ENCODE peak calls at places on chromosomes 2 and 18, in six cellular contexts. One of them, this sample, is unnamed.
A peak's percentile ranks its signal among the peaks of the same experiment; 100 is the strongest.

GRCh38 chr2:56299166-56299806 is 115.5 kb downstream of the CCDC85A start:
- DNase-seq in epithelial cell of esophagus: no peak
- DNase-seq in testis: no peak
- DNase-seq in Calu3: no peak
- DNase-seq in AG04450: no peak
- DNase-seq in uterus: no peak
- DNase-seq in this sample: no peak

GRCh38 chr2:229519655-229520054 is 194.7 kb downstream of the DNER start:
- DNase-seq in epithelial cell of esophagus: peak; percentile 4
- DNase-seq in testis: no peak
- DNase-seq in Calu3: no peak
- DNase-seq in AG04450: no peak
- DNase-seq in uterus: no peak
- DNase-seq in this sample: no peak

GRCh38 chr2:201411421-201411820 is 39.8 kb downstream of the TRAK2 start:
- DNase-seq in epithelial cell of esophagus: no peak
- DNase-seq in testis: no peak
- DNase-seq in Calu3: no peak
- DNase-seq in AG04450: no peak
- DNase-seq in uterus: no peak
- DNase-seq in this sample: no peak

GRCh38 chr18:11034816-11035215 is 114.6 kb downstream of the PIEZO2 start:
- DNase-seq in epithelial cell of esophagus: no peak
- DNase-seq in testis: no peak
- DNase-seq in Calu3: no peak
- DNase-seq in AG04450: no peak
- DNase-seq in uterus: no peak
- DNase-seq in this sample: no peak

GRCh38 chr2:7102831-7103230 is 185.6 kb downstream of the RNF144A start:
- DNase-seq in epithelial cell of esophagus: no peak
- DNase-seq in testis: no peak
- DNase-seq in Calu3: no peak
- DNase-seq in AG04450: no peak
- DNase-seq in uterus: no peak
- DNase-seq in this sample: no peak

GRCh38 chr2:240319855-240320560 is 115.5 kb upstream of the GPC1 start:
- DNase-seq in epithelial cell of esophagus: peak; percentile 79
- DNase-seq in testis: peak; percentile 50
- DNase-seq in Calu3: peak; percentile 24
- DNase-seq in AG04450: peak; percentile 89
- DNase-seq in uterus: no peak
- DNase-seq in this sample: no peak

GRCh38 chr2:159249955-159250723 is 36.4 kb downstream of the WDSUB1 start:
- DNase-seq in epithelial cell of esophagus: peak; percentile 94
- DNase-seq in testis: peak; percentile 59
- DNase-seq in Calu3: peak; percentile 11
- DNase-seq in AG04450: no peak
- DNase-seq in uterus: peak; percentile 49
- DNase-seq in this sample: no peak

GRCh38 chr2:229713371-229714079 is 830 bp downstream of the DNER start:
- DNase-seq in epithelial cell of esophagus: peak; percentile 16
- DNase-seq in testis: peak; percentile 51
- DNase-seq in Calu3: peak; percentile 58
- DNase-seq in AG04450: no peak
- DNase-seq in uterus: no peak
- DNase-seq in this sample: no peak

GRCh38 chr2:196479350-196479749 is 160.2 kb upstream of the CCDC150 start:
- DNase-seq in epithelial cell of esophagus: peak; percentile 60
- DNase-seq in testis: no peak
- DNase-seq in Calu3: no peak
- DNase-seq in AG04450: no peak
- DNase-seq in uterus: no peak
- DNase-seq in this sample: peak; percentile 69

GRCh38 chr2:30566675-30567074 is 119.6 kb downstream of the LCLAT1 start:
- DNase-seq in epithelial cell of esophagus: no peak
- DNase-seq in testis: no peak
- DNase-seq in Calu3: no peak
- DNase-seq in AG04450: no peak
- DNase-seq in uterus: no peak
- DNase-seq in this sample: no peak

GRCh38 chr2:48146552-48146951 is 240.3 kb upstream of the FBXO11 start:
- DNase-seq in epithelial cell of esophagus: no peak
- DNase-seq in testis: no peak
- DNase-seq in Calu3: no peak
- DNase-seq in AG04450: no peak
- DNase-seq in uterus: no peak
- DNase-seq in this sample: no peak

GRCh38 chr2:167293172-167293781 is 405.0 kb downstream of the XIRP2 start:
- DNase-seq in epithelial cell of esophagus: peak; percentile 15
- DNase-seq in testis: peak; percentile 40
- DNase-seq in Calu3: peak; percentile 14
- DNase-seq in AG04450: no peak
- DNase-seq in uterus: no peak
- DNase-seq in this sample: no peak

GRCh38 chr2:239831272-239831731 is 193.8 kb downstream of the NDUFA10 start:
- DNase-seq in epithelial cell of esophagus: no peak
- DNase-seq in testis: peak; percentile 5
- DNase-seq in Calu3: no peak
- DNase-seq in AG04450: no peak
- DNase-seq in uterus: no peak
- DNase-seq in this sample: no peak

GRCh38 chr2:24122356-24123211 is 550 bp downstream of the PFN4 start:
- DNase-seq in epithelial cell of esophagus: no peak
- DNase-seq in testis: no peak
- DNase-seq in Calu3: no peak
- DNase-seq in AG04450: no peak
- DNase-seq in uterus: no peak
- DNase-seq in this sample: no peak

GRCh38 chr2:237616373-237617304 is 10.7 kb upstream of the LRRFIP1 start:
- DNase-seq in epithelial cell of esophagus: no peak
- DNase-seq in testis: no peak
- DNase-seq in Calu3: no peak
- DNase-seq in AG04450: peak; percentile 47
- DNase-seq in uterus: no peak
- DNase-seq in this sample: peak; percentile 25

GRCh38 chr2:238914648-238915015 is 66.7 kb downstream of the TWIST2 start:
- DNase-seq in epithelial cell of esophagus: peak; percentile 73
- DNase-seq in testis: no peak
- DNase-seq in Calu3: no peak
- DNase-seq in AG04450: no peak
- DNase-seq in uterus: no peak
- DNase-seq in this sample: no peak

GRCh38 chr2:2696341-2697132 is 365.5 kb upstream of the MYT1L start:
- DNase-seq in epithelial cell of esophagus: no peak
- DNase-seq in testis: no peak
- DNase-seq in Calu3: no peak
- DNase-seq in AG04450: no peak
- DNase-seq in uterus: no peak
- DNase-seq in this sample: no peak

GRCh38 chr18:38445485-38446145 is 880.0 kb upstream of the CELF4 start:
- DNase-seq in epithelial cell of esophagus: peak; percentile 15
- DNase-seq in testis: no peak
- DNase-seq in Calu3: no peak
- DNase-seq in AG04450: no peak
- DNase-seq in uterus: no peak
- DNase-seq in this sample: no peak

GRCh38 chr18:44896817-44897216 is 216.1 kb downstream of the SETBP1 start:
- DNase-seq in epithelial cell of esophagus: no peak
- DNase-seq in testis: no peak
- DNase-seq in Calu3: no peak
- DNase-seq in AG04450: no peak
- DNase-seq in uterus: no peak
- DNase-seq in this sample: no peak

GRCh38 chr2:104758199-104758620 is 95.7 kb upstream of the POU3F3 start:
- DNase-seq in epithelial cell of esophagus: no peak
- DNase-seq in testis: no peak
- DNase-seq in Calu3: no peak
- DNase-seq in AG04450: no peak
- DNase-seq in uterus: no peak
- DNase-seq in this sample: no peak

GRCh38 chr2:236679906-236680305 is 110.3 kb downstream of the ACKR3 start:
- DNase-seq in epithelial cell of esophagus: peak; percentile 44
- DNase-seq in testis: no peak
- DNase-seq in Calu3: no peak
- DNase-seq in AG04450: no peak
- DNase-seq in uterus: no peak
- DNase-seq in this sample: peak; percentile 32

GRCh38 chr2:29114841-29115609 is at the start of gene CLIP4:
- DNase-seq in epithelial cell of esophagus: peak; percentile 56
- DNase-seq in testis: peak; percentile 71
- DNase-seq in Calu3: peak; percentile 50
- DNase-seq in AG04450: no peak
- DNase-seq in uterus: peak; percentile 40
- DNase-seq in this sample: peak; percentile 20

GRCh38 chr2:215969131-215969841 is 44.1 kb downstream of the MREG start:
- DNase-seq in epithelial cell of esophagus: no peak
- DNase-seq in testis: no peak
- DNase-seq in Calu3: no peak
- DNase-seq in AG04450: no peak
- DNase-seq in uterus: no peak
- DNase-seq in this sample: peak; percentile 16

GRCh38 chr2:145220496-145220895 is 700.6 kb upstream of the ZEB2 start:
- DNase-seq in epithelial cell of esophagus: no peak
- DNase-seq in testis: no peak
- DNase-seq in Calu3: no peak
- DNase-seq in AG04450: no peak
- DNase-seq in uterus: no peak
- DNase-seq in this sample: no peak

GRCh38 chr2:230643576-230644291 is 68.9 kb upstream of the CAB39 start:
- DNase-seq in epithelial cell of esophagus: no peak
- DNase-seq in testis: peak; percentile 31
- DNase-seq in Calu3: no peak
- DNase-seq in AG04450: no peak
- DNase-seq in uterus: no peak
- DNase-seq in this sample: no peak

GRCh38 chr2:26574900-26575560 is 66.1 kb downstream of the CIB4 start:
- DNase-seq in epithelial cell of esophagus: no peak
- DNase-seq in testis: no peak
- DNase-seq in Calu3: no peak
- DNase-seq in AG04450: no peak
- DNase-seq in uterus: no peak
- DNase-seq in this sample: no peak

GRCh38 chr2:182666674-182667320 is 49.3 kb upstream of the DNAJC10 start:
- DNase-seq in epithelial cell of esophagus: peak; percentile 39
- DNase-seq in testis: no peak
- DNase-seq in Calu3: peak; percentile 31
- DNase-seq in AG04450: no peak
- DNase-seq in uterus: no peak
- DNase-seq in this sample: no peak
- TF ChIP-seq CTCF in epithelial cell of esophagus: peak; percentile 65
- TF ChIP-seq CTCF in testis: no peak
- TF ChIP-seq CTCF in Calu3: no peak
- TF ChIP-seq CTCF in AG04450: peak; percentile 64
- TF ChIP-seq CTCF in uterus: no peak
- TF ChIP-seq CTCF in this sample: peak; percentile 48

DNA sequence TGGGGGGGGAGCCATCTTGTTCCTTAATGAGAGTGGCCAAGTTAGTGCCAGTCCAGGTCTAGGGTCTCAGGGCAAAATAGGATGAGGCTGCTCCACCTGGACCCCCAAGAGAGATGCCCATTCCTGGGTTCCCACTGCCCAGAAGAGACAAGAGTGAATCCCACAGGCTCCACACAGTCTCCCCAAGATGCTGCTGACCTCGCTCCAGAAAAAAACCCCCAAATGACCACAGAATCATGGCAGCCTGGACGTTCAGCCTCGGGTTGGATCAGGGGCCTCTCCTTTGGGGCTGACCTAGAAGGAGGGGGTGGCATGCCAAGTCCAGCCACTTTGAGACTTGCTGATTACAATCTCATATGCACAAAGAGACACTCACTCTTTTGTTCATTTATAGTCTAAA is 25.1 kb downstream of the STAT1 start:
- DNase-seq in epithelial cell of esophagus: no peak
- DNase-seq in testis: no peak
- DNase-seq in Calu3: no peak
- DNase-seq in AG04450: no peak
- DNase-seq in uterus: no peak
- DNase-seq in this sample: no peak
- TF ChIP-seq CTCF in epithelial cell of esophagus: no peak
- TF ChIP-seq CTCF in testis: no peak
- TF ChIP-seq CTCF in Calu3: no peak
- TF ChIP-seq CTCF in AG04450: no peak
- TF ChIP-seq CTCF in uterus: no peak
- TF ChIP-seq CTCF in this sample: no peak

DNA sequence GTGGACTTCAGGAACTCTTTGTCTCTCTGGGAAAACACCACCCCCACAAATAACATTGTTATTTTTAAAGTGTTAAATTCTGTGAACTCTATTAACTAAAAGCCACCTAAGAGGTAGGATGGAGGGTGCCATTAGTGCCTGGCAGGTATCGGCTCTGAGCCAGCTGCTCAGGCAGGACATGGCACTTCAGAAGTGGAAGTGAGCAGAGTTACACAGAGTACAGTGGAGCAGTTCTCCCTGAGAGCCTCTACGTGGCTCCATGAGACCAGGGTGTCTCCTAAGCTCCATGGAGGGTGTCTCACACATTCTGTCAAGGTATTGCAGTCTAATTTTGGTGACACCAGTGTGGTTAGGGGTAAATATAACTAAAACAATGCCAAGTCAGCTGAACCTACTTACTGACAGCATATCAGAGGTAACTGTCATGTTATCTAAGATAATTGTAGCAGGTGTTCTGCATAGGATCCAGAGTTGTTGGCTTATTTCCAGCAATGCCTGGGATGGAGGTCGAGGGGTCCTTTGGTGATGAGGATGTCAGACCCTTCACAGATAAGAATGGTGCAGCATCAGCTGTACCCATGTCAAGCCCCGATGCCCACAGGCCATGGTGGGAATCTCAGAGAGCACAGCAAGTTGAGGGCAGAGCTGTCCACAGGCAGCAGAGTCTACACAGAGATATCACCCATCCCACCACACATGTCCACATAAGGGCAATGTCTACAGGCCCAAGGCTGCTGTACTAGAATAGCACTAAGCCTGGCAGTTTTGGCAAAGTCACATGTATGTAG is 8.6 kb upstream of the MALL start:
- DNase-seq in epithelial cell of esophagus: no peak
- DNase-seq in testis: no peak
- DNase-seq in Calu3: no peak
- DNase-seq in AG04450: no peak
- DNase-seq in uterus: no peak
- DNase-seq in this sample: no peak
- TF ChIP-seq CTCF in epithelial cell of esophagus: no peak
- TF ChIP-seq CTCF in testis: no peak
- TF ChIP-seq CTCF in Calu3: no peak
- TF ChIP-seq CTCF in AG04450: no peak
- TF ChIP-seq CTCF in uterus: no peak
- TF ChIP-seq CTCF in this sample: no peak

GRCh38 chr2:127865926-127866325 is 8.0 kb upstream of the POLR2D start:
- DNase-seq in epithelial cell of esophagus: no peak
- DNase-seq in testis: no peak
- DNase-seq in Calu3: no peak
- DNase-seq in AG04450: no peak
- DNase-seq in uterus: no peak
- DNase-seq in this sample: no peak

GRCh38 chr2:127862228-127862627 is 4.3 kb upstream of the POLR2D start:
- DNase-seq in epithelial cell of esophagus: no peak
- DNase-seq in testis: no peak
- DNase-seq in Calu3: no peak
- DNase-seq in AG04450: no peak
- DNase-seq in uterus: no peak
- DNase-seq in this sample: no peak

GRCh38 chr2:127859712-127860085 is 1.7 kb upstream of the POLR2D start:
- DNase-seq in epithelial cell of esophagus: peak; percentile 92
- DNase-seq in testis: peak; percentile 59
- DNase-seq in Calu3: peak; percentile 82
- DNase-seq in AG04450: no peak
- DNase-seq in uterus: no peak
- DNase-seq in this sample: no peak

GRCh38 chr2:127864877-127865276 is 6.9 kb upstream of the POLR2D start:
- DNase-seq in epithelial cell of esophagus: peak; percentile 36
- DNase-seq in testis: no peak
- DNase-seq in Calu3: no peak
- DNase-seq in AG04450: no peak
- DNase-seq in uterus: no peak
- DNase-seq in this sample: no peak
- TF ChIP-seq CTCF in epithelial cell of esophagus: peak; percentile 15
- TF ChIP-seq CTCF in testis: no peak
- TF ChIP-seq CTCF in Calu3: no peak
- TF ChIP-seq CTCF in AG04450: no peak
- TF ChIP-seq CTCF in uterus: no peak
- TF ChIP-seq CTCF in this sample: no peak